ENCODE peak calls at places on chromosome 5, in six cellular contexts. E is endothelial cell; D is transverse colon; P is OCI-LY7; M is mucosa of descending colon; O is CD4-positive, alpha-beta T cell. S is an unnamed sample.

GRCh38 chr5:96374653-96375052 is 58.4 kb downstream of the PCSK1 start:
- DNase-seq in E (no peak), D (no peak), P (no peak), M (no peak), O (no peak), S (no peak)

GRCh38 chr5:110053205-110053604 is 363.5 kb downstream of the MAN2A1 start:
- DNase-seq in E (no peak), D (no peak), P (no peak), M (no peak), O (no peak), S (no peak)

GRCh38 chr5:143488372-143488771 is 84.9 kb upstream of the NR3C1 start:
- DNase-seq in E (no peak), D (no peak), P (no peak), M (no peak), O (no peak), S (no peak)

GRCh38 chr5:1112596-1113331 is 901 bp upstream of the SLC12A7 start:
- DNase-seq in E (no peak), D (no peak), P (peak), M (no peak), O (no peak), S (no peak)

GRCh38 chr5:98292496-98292895 is 481.0 kb upstream of the RGMB start:
- DNase-seq in E (no peak), D (no peak), P (no peak), M (no peak), O (no peak), S (no peak)

GRCh38 chr5:97554992-97555981 is 372.2 kb upstream of the RIOK2 start:
- DNase-seq in E (no peak), D (no peak), P (no peak), M (no peak), O (no peak), S (no peak)

GRCh38 chr5:140420226-140420570 is 18.6 kb downstream of the ANKHD1 start:
- DNase-seq in E (no peak), D (no peak), P (no peak), M (no peak), O (no peak), S (no peak)

GRCh38 chr5:158175664-158176507 is 316.9 kb upstream of the CLINT1 start:
- DNase-seq in E (no peak), D (peak), P (no peak), M (peak), O (no peak), S (no peak)

GRCh38 chr5:119368238-119368630 is 12.4 kb downstream of the TNFAIP8 start:
- DNase-seq in E (no peak), D (no peak), P (peak), M (no peak), O (peak), S (no peak)

GRCh38 chr5:95194856-95195255 is 90.0 kb downstream of the MCTP1 start:
- DNase-seq in E (no peak), D (no peak), P (no peak), M (no peak), O (no peak), S (no peak)

GRCh38 chr5:96582343-96582742 is 79.8 kb upstream of the CAST start:
- DNase-seq in E (no peak), D (peak), P (no peak), M (no peak), O (no peak), S (no peak)

GRCh38 chr5:343461-344401 is 22.2 kb downstream of the AHRR start:
- DNase-seq in E (peak), D (peak), P (no peak), M (no peak), O (peak), S (peak)

GRCh38 chr5:66346869-66347268 is 202.8 kb downstream of the SREK1 start:
- DNase-seq in E (no peak), D (no peak), P (no peak), M (no peak), O (no peak), S (no peak)

GRCh38 chr5:68352166-68352565 is 136.6 kb downstream of the PIK3R1 start:
- DNase-seq in E (no peak), D (no peak), P (no peak), M (no peak), O (no peak), S (no peak)

GRCh38 chr5:81021486-81021885 is 61.3 kb downstream of the RASGRF2 start:
- DNase-seq in E (no peak), D (no peak), P (no peak), M (no peak), O (no peak), S (no peak)

GRCh38 chr5:1262381-1262780 is 32.5 kb downstream of the TERT start:
- DNase-seq in E (no peak), D (no peak), P (no peak), M (no peak), O (no peak), S (no peak)

GRCh38 chr5:90889325-90889600 is 330.7 kb downstream of the ADGRV1 start:
- DNase-seq in E (no peak), D (no peak), P (no peak), M (no peak), O (no peak), S (no peak)

GRCh38 chr5:96142184-96142781 is 180.6 kb upstream of the ELL2 start:
- DNase-seq in E (no peak), D (no peak), P (no peak), M (no peak), O (no peak), S (no peak)

GRCh38 chr5:141877478-141878185 is 578 bp downstream of the PCDH1 start:
- DNase-seq in E (no peak), D (peak), P (no peak), M (no peak), O (no peak), S (no peak)

GRCh38 chr5:144313147-144313726 is 142.6 kb downstream of the KCTD16 start:
- DNase-seq in E (no peak), D (peak), P (no peak), M (no peak), O (no peak), S (no peak)

GRCh38 chr5:112634796-112635195 is 102.9 kb upstream of the APC start:
- DNase-seq in E (no peak), D (no peak), P (no peak), M (no peak), O (no peak), S (no peak)

GRCh38 chr5:96893342-96893741 is 17.0 kb downstream of the ERAP2 start:
- DNase-seq in E (no peak), D (no peak), P (no peak), M (no peak), O (no peak), S (no peak)

GRCh38 chr5:138280915-138281314 is 6.5 kb upstream of the GFRA3 start:
- DNase-seq in E (no peak), D (no peak), P (no peak), M (no peak), O (no peak), S (no peak)

GRCh38 chr5:158951461-158951860 is 148.3 kb downstream of the EBF1 start:
- DNase-seq in E (no peak), D (no peak), P (no peak), M (no peak), O (no peak), S (no peak)

GRCh38 chr5:163505475-163506457 is at the start of gene MAT2B:
- DNase-seq in E (peak), D (peak), P (peak), M (peak), O (peak), S (peak)

GRCh38 chr5:81794246-81794645 is 43.3 kb upstream of the SSBP2 start:
- DNase-seq in E (no peak), D (no peak), P (no peak), M (no peak), O (no peak), S (no peak)

GRCh38 chr5:146813748-146814147 is 64.8 kb downstream of the PPP2R2B start:
- DNase-seq in E (no peak), D (no peak), P (no peak), M (no peak), O (no peak), S (no peak)

GRCh38 chr5:54229041-54229780 is 81.2 kb downstream of the ARL15 start:
- DNase-seq in E (peak), D (peak), P (peak), M (no peak), O (peak), S (peak)

GRCh38 chr5:131679911-131680310 is 44.9 kb upstream of the RAPGEF6 start:
- DNase-seq in E (no peak), D (no peak), P (no peak), M (no peak), O (no peak), S (no peak)

GRCh38 chr5:122019936-122020590 is 58.0 kb downstream of the LOX start:
- DNase-seq in E (no peak), D (no peak), P (no peak), M (no peak), O (no peak), S (no peak)

GRCh38 chr5:82599030-82599429 is 320.9 kb upstream of the RPS23 start:
- DNase-seq in E (no peak), D (no peak), P (no peak), M (no peak), O (no peak), S (no peak)

GRCh38 chr5:108382784-108383358 is 973 bp upstream of the FBXL17 start:
- DNase-seq in E (peak), D (peak), P (peak), M (no peak), O (peak), S (peak)

GRCh38 chr5:92758552-92758951 is 822.5 kb downstream of the NR2F1-AS1 start:
- DNase-seq in E (no peak), D (no peak), P (no peak), M (no peak), O (no peak), S (no peak)

GRCh38 chr5:109983135-109983534 is 293.4 kb downstream of the MAN2A1 start:
- DNase-seq in E (no peak), D (no peak), P (no peak), M (no peak), O (no peak), S (no peak)

GRCh38 chr5:98307811-98308210 is 465.7 kb upstream of the RGMB start:
- DNase-seq in E (no peak), D (no peak), P (no peak), M (no peak), O (no peak), S (no peak)

GRCh38 chr5:33489481-33490067 is 48.8 kb downstream of the TARS1 start:
- DNase-seq in E (no peak), D (no peak), P (no peak), M (no peak), O (no peak), S (no peak)

GRCh38 chr5:33488558-33489355 is 48.0 kb downstream of the TARS1 start:
- DNase-seq in E (no peak), D (no peak), P (no peak), M (no peak), O (no peak), S (no peak)

GRCh38 chr5:33487256-33487655 is 46.5 kb downstream of the TARS1 start:
- DNase-seq in E (no peak), D (no peak), P (no peak), M (no peak), O (no peak), S (no peak)

GRCh38 chr5:33491941-33492340 is 51.2 kb downstream of the TARS1 start:
- DNase-seq in E (no peak), D (no peak), P (no peak), M (no peak), O (no peak), S (no peak)

GRCh38 chr5:33490071-33490665 is 49.4 kb downstream of the TARS1 start:
- DNase-seq in E (no peak), D (no peak), P (no peak), M (no peak), O (no peak), S (no peak)
- TF ChIP-seq CTCF in E (no peak), D (no peak), P (no peak), M (no peak), O (no peak), S (no peak)

DNA sequence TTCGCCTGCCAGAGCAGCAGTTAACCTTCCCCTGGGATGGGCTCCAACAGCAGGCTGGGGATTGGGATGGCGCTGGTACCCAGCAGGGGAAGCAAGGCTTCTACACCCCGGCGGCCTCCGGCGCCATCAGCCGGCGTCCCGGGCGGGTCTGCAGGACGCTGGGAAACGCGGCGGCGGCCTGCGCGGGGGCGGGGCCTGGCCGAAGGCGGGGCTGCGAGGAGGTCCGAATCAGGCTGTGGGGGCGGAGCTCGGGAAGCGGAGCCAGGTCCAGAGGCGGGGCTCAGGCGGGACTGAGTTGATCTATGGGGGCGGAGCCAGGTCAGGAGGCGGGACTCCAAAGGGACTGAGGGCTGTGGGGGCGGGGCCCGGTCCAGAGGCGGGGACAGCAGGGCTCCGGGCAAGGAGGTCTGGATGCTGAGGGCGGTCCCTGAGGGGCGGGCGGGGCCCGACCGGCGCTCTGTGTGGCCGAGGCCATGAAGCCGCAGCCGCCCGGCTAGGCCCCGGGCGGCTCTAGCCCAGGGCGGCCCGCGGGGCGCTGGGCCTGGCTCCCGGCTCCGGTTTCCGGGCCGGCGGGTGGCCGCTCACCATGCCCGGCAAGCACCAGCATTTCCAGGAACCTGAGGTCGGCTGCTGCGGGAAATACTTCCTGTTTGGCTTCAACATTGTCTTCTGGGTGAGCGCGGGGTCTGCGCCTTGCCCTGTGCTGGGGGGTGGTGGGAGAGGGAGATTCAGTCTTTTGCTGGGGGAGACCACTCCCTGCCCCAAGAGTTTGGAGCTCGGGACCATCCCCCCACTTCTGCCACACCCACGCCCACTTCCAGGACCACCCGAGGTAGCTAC is at the start of gene TSPAN17:
- DNase-seq in E (peak), D (peak), P (peak), M (peak), O (peak), S (peak)
- TF ChIP-seq CTCF in E (no peak), D (no peak), P (peak), M (peak), O (no peak), S (peak)

DNA sequence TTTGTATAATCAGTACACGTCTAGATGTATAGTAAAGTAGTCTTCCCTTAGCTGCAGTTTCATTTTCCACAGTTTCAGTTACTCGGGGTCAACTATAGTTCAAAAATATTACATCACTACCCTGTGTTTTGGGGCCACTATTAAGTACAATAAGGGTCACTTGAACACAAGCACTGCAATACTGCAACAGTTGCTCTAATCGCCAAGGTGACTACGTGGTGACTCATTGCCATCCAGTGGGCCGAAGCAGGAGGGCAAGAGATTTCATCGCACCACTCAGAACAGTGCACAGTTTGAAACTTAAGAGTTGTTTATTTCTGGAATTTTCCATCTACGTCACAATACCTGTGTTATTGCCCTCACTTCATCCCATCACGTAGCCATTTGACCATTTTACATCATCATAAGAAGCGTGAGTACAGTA is at the start of gene ARL14EPL:
- DNase-seq in E (no peak), D (no peak), P (no peak), M (no peak), O (no peak), S (peak)
- TF ChIP-seq CTCF in E (no peak), D (no peak), P (no peak), M (no peak), O (no peak), S (peak)

GRCh38 chr5:174401793-174402192 is 322.6 kb upstream of the MSX2 start:
- DNase-seq in E (no peak), D (no peak), P (no peak), M (no peak), O (no peak), S (no peak)

GRCh38 chr5:174399411-174399810 is 325.0 kb upstream of the MSX2 start:
- DNase-seq in E (no peak), D (no peak), P (no peak), M (no peak), O (no peak), S (no peak)

GRCh38 chr5:174398171-174398570 is 326.2 kb upstream of the MSX2 start:
- DNase-seq in E (no peak), D (no peak), P (no peak), M (no peak), O (no peak), S (no peak)

GRCh38 chr5:174404848-174405247 is 319.5 kb upstream of the MSX2 start:
- DNase-seq in E (no peak), D (no peak), P (no peak), M (no peak), O (no peak), S (no peak)

GRCh38 chr5:174402224-174402812 is 322.1 kb upstream of the MSX2 start:
- DNase-seq in E (no peak), D (no peak), P (no peak), M (no peak), O (no peak), S (no peak)
- TF ChIP-seq CTCF in E (no peak), D (no peak), P (no peak), M (no peak), O (no peak), S (no peak)

S was measured in GM10248.